ENCODE peak calls at places on chromosomes 12 and 14, in four cellular contexts. T is stimulated activated CD8-positive, alpha-beta memory T cell treated with anti-CD3 and anti-CD28 coated beads, Interleukin-4, amount 100 ng/mL, for 24 hours; B is activated T-helper 1 cell treated with Interleukin-2 at 50 U/mL for 16 hours; D is A549. L is an unnamed sample.

GRCh38 chr12:120810021-120810420 is 84.4 kb downstream of the ACADS start:
- DNase-seq in T (no peak), D (no peak), B (no peak), L (no peak)

GRCh38 chr12:85779768-85780167 is 56.4 kb downstream of the RASSF9 start:
- DNase-seq in D (peak; percentile 16), T (no peak), B (no peak), L (no peak)

GRCh38 chr14:35883677-35884293 is 57.6 kb downstream of the BRMS1L start:
- DNase-seq in T (no peak), B (no peak), D (peak; percentile 43), L (no peak)

GRCh38 chr12:56158926-56159461 is 835 bp downstream of the MYL6 start:
- DNase-seq in T (no peak), B (no peak), D (peak; percentile 72), L (peak; percentile 49)

GRCh38 chr14:29536886-29537511 is 390.6 kb downstream of the PRKD1 start:
- DNase-seq in B (no peak), D (peak; percentile 18), T (no peak), L (no peak)

GRCh38 chr12:83823386-83824045 is 1089.1 kb downstream of the SLC6A15 start:
- DNase-seq in B (no peak), D (peak; percentile 61), T (no peak), L (peak; percentile 48)

GRCh38 chr14:46108228-46108627 is 543.4 kb downstream of the RPL10L start:
- DNase-seq in T (no peak), D (no peak), B (no peak), L (no peak)

GRCh38 chr14:93669632-93670031 is 118.7 kb downstream of the PRIMA1 start:
- DNase-seq in D (no peak), T (no peak), B (no peak), L (no peak)

GRCh38 chr12:47236109-47236714 is 156.5 kb upstream of the AMIGO2 start:
- DNase-seq in T (no peak), B (no peak), D (peak; percentile 55), L (peak; percentile 69)

GRCh38 chr14:68444449-68445168 is 348.3 kb downstream of the ZFP36L1 start:
- DNase-seq in D (no peak), T (no peak), B (no peak), L (peak; percentile 57)

GRCh38 chr12:111467862-111468245 is 62.1 kb downstream of the SH2B3 start:
- DNase-seq in B (no peak), T (no peak), D (no peak), L (no peak)

GRCh38 chr12:49501895-49502294 is 36.9 kb upstream of the KCNH3 start:
- DNase-seq in T (no peak), D (no peak), B (no peak), L (no peak)

GRCh38 chr12:77727442-77728001 is 103.2 kb upstream of the NAV3 start:
- DNase-seq in D (no peak), B (no peak), T (no peak), L (no peak)

GRCh38 chr12:107895966-107896365 is 121.5 kb downstream of the ASCL4 start:
- DNase-seq in D (no peak), T (no peak), B (no peak), L (no peak)

GRCh38 chr14:105841022-105842009 is 314.9 kb downstream of the TMEM121 start:
- DNase-seq in D (no peak), B (no peak), T (no peak), L (no peak)

GRCh38 chr12:45762185-45763110 is 32.9 kb downstream of the ARID2 start:
- DNase-seq in T (no peak), B (no peak), D (peak; percentile 62), L (peak; percentile 44)

GRCh38 chr14:99034711-99035171 is 237.3 kb downstream of the BCL11B start:
- DNase-seq in B (no peak), T (no peak), D (no peak), L (no peak)

GRCh38 chr12:30613119-30613830 is 82.4 kb downstream of the IPO8 start:
- DNase-seq in B (no peak), T (no peak), D (peak; percentile 7), L (no peak)

GRCh38 chr14:100446572-100446971 is 123.4 kb downstream of the SLC25A47 start:
- DNase-seq in B (no peak), D (peak; percentile 18), T (no peak), L (no peak)

GRCh38 chr12:96416033-96416790 is 16.0 kb upstream of the CDK17 start:
- DNase-seq in B (no peak), D (peak; percentile 55), T (no peak), L (peak; percentile 38)

GRCh38 chr12:104121001-104121400 is 17.0 kb downstream of the NFYB start:
- DNase-seq in D (peak; percentile 50), B (no peak), T (no peak), L (peak; percentile 74)

GRCh38 chr12:101954681-101955080 is 77.3 kb downstream of the DRAM1 start:
- DNase-seq in D (no peak), B (no peak), T (no peak), L (no peak)

L was measured in RCC 7860.